ENCODE peak calls at places on chromosomes 5 and 9, in eight cellular contexts. One of them, this sample, is unnamed.

GRCh38 chr9:70263421-70263820 is 4.6 kb downstream of the SMC5 start:
- DNase-seq in T-helper 9 cell: no peak
- DNase-seq in activated T-helper 1 cell treated with anti-CD3 and anti-CD28 coated beads, Interleukin-2, amount 50 U/mL, for 16 hours: no peak
- DNase-seq in DMS53: no peak
- DNase-seq in DND-41: no peak
- DNase-seq in SW 1271: no peak
- DNase-seq in tibial nerve: no peak
- DNase-seq in Right ventricle myocardium superior: no peak
- DNase-seq in this sample: no peak

GRCh38 chr9:116204252-116204882 is 50.8 kb downstream of the PAPPA start:
- DNase-seq in tibial nerve: no peak
- DNase-seq in activated T-helper 1 cell treated with anti-CD3 and anti-CD28 coated beads, Interleukin-2, amount 50 U/mL, for 16 hours: no peak
- DNase-seq in Right ventricle myocardium superior: no peak
- DNase-seq in T-helper 9 cell: no peak
- DNase-seq in SW 1271: no peak
- DNase-seq in DND-41: no peak
- DNase-seq in DMS53: no peak
- DNase-seq in this sample: no peak

GRCh38 chr5:72294473-72294872 is 25.6 kb downstream of the MRPS27 start:
- DNase-seq in DND-41: no peak
- DNase-seq in tibial nerve: no peak
- DNase-seq in DMS53: no peak
- DNase-seq in Right ventricle myocardium superior: no peak
- DNase-seq in activated T-helper 1 cell treated with anti-CD3 and anti-CD28 coated beads, Interleukin-2, amount 50 U/mL, for 16 hours: no peak
- DNase-seq in SW 1271: no peak
- DNase-seq in T-helper 9 cell: no peak
- DNase-seq in this sample: no peak

GRCh38 chr9:72467766-72468738 is 53.4 kb upstream of the TMC1 start:
- DNase-seq in tibial nerve: no peak
- DNase-seq in activated T-helper 1 cell treated with anti-CD3 and anti-CD28 coated beads, Interleukin-2, amount 50 U/mL, for 16 hours: no peak
- DNase-seq in Right ventricle myocardium superior: no peak
- DNase-seq in SW 1271: no peak
- DNase-seq in DMS53: no peak
- DNase-seq in DND-41: no peak
- DNase-seq in T-helper 9 cell: no peak
- DNase-seq in this sample: no peak

GRCh38 chr5:7745882-7746735 is 104.8 kb downstream of the CFAP90 start:
- DNase-seq in T-helper 9 cell: peak; percentile 35
- DNase-seq in Right ventricle myocardium superior: peak; percentile 61
- DNase-seq in activated T-helper 1 cell treated with anti-CD3 and anti-CD28 coated beads, Interleukin-2, amount 50 U/mL, for 16 hours: no peak
- DNase-seq in SW 1271: peak; percentile 29
- DNase-seq in DMS53: peak; percentile 86
- DNase-seq in DND-41: peak; percentile 57
- DNase-seq in tibial nerve: peak; percentile 71
- DNase-seq in this sample: peak; percentile 67

GRCh38 chr5:134550271-134551214 is 25.1 kb downstream of the JADE2 start:
- DNase-seq in tibial nerve: no peak
- DNase-seq in SW 1271: no peak
- DNase-seq in DND-41: no peak
- DNase-seq in DMS53: no peak
- DNase-seq in Right ventricle myocardium superior: no peak
- DNase-seq in T-helper 9 cell: no peak
- DNase-seq in activated T-helper 1 cell treated with anti-CD3 and anti-CD28 coated beads, Interleukin-2, amount 50 U/mL, for 16 hours: no peak
- DNase-seq in this sample: no peak

GRCh38 chr5:8332666-8333444 is 463.9 kb downstream of the MTRR start:
- DNase-seq in DMS53: no peak
- DNase-seq in DND-41: no peak
- DNase-seq in activated T-helper 1 cell treated with anti-CD3 and anti-CD28 coated beads, Interleukin-2, amount 50 U/mL, for 16 hours: no peak
- DNase-seq in tibial nerve: no peak
- DNase-seq in Right ventricle myocardium superior: no peak
- DNase-seq in T-helper 9 cell: no peak
- DNase-seq in SW 1271: no peak
- DNase-seq in this sample: no peak

GRCh38 chr9:70257991-70258691 is 637 bp upstream of the SMC5 start:
- DNase-seq in T-helper 9 cell: no peak
- DNase-seq in SW 1271: no peak
- DNase-seq in DMS53: peak; percentile 86
- DNase-seq in DND-41: peak; percentile 32
- DNase-seq in tibial nerve: peak; percentile 22
- DNase-seq in activated T-helper 1 cell treated with anti-CD3 and anti-CD28 coated beads, Interleukin-2, amount 50 U/mL, for 16 hours: peak; percentile 23
- DNase-seq in Right ventricle myocardium superior: no peak
- DNase-seq in this sample: peak; percentile 86

GRCh38 chr5:7869474-7870136 is 657 bp downstream of the MTRR start:
- DNase-seq in tibial nerve: no peak
- DNase-seq in SW 1271: no peak
- DNase-seq in DMS53: peak; percentile 61
- DNase-seq in Right ventricle myocardium superior: no peak
- DNase-seq in activated T-helper 1 cell treated with anti-CD3 and anti-CD28 coated beads, Interleukin-2, amount 50 U/mL, for 16 hours: no peak
- DNase-seq in DND-41: peak; percentile 32
- DNase-seq in T-helper 9 cell: peak; percentile 18
- DNase-seq in this sample: no peak

GRCh38 chr9:107222020-107222522 is 61.0 kb upstream of the RAD23B start:
- DNase-seq in SW 1271: no peak
- DNase-seq in DND-41: no peak
- DNase-seq in DMS53: peak; percentile 73
- DNase-seq in activated T-helper 1 cell treated with anti-CD3 and anti-CD28 coated beads, Interleukin-2, amount 50 U/mL, for 16 hours: no peak
- DNase-seq in Right ventricle myocardium superior: no peak
- DNase-seq in tibial nerve: no peak
- DNase-seq in T-helper 9 cell: no peak
- DNase-seq in this sample: no peak

GRCh38 chr9:113929634-113930092 is 53.6 kb downstream of the ZNF618 start:
- DNase-seq in DMS53: no peak
- DNase-seq in tibial nerve: no peak
- DNase-seq in Right ventricle myocardium superior: no peak
- DNase-seq in SW 1271: no peak
- DNase-seq in T-helper 9 cell: no peak
- DNase-seq in DND-41: no peak
- DNase-seq in activated T-helper 1 cell treated with anti-CD3 and anti-CD28 coated beads, Interleukin-2, amount 50 U/mL, for 16 hours: no peak
- DNase-seq in this sample: no peak

GRCh38 chr9:5269249-5269715 is 35.2 kb downstream of the RLN2 start:
- DNase-seq in DND-41: no peak
- DNase-seq in T-helper 9 cell: no peak
- DNase-seq in DMS53: no peak
- DNase-seq in Right ventricle myocardium superior: no peak
- DNase-seq in tibial nerve: no peak
- DNase-seq in SW 1271: no peak
- DNase-seq in activated T-helper 1 cell treated with anti-CD3 and anti-CD28 coated beads, Interleukin-2, amount 50 U/mL, for 16 hours: no peak
- DNase-seq in this sample: no peak

GRCh38 chr9:6015278-6016157 is at the start of gene RANBP6:
- DNase-seq in DMS53: peak; percentile 92
- DNase-seq in DND-41: peak; percentile 89
- DNase-seq in SW 1271: no peak
- DNase-seq in Right ventricle myocardium superior: peak; percentile 96
- DNase-seq in T-helper 9 cell: peak; percentile 86
- DNase-seq in activated T-helper 1 cell treated with anti-CD3 and anti-CD28 coated beads, Interleukin-2, amount 50 U/mL, for 16 hours: peak; percentile 84
- DNase-seq in tibial nerve: peak; percentile 78
- DNase-seq in this sample: peak; percentile 92

GRCh38 chr5:133873936-133874585 is 94.4 kb downstream of the C5orf15 start:
- DNase-seq in activated T-helper 1 cell treated with anti-CD3 and anti-CD28 coated beads, Interleukin-2, amount 50 U/mL, for 16 hours: no peak
- DNase-seq in T-helper 9 cell: no peak
- DNase-seq in Right ventricle myocardium superior: no peak
- DNase-seq in DMS53: no peak
- DNase-seq in tibial nerve: no peak
- DNase-seq in DND-41: no peak
- DNase-seq in SW 1271: no peak
- DNase-seq in this sample: no peak

GRCh38 chr5:72760259-72760658 is 56.2 kb upstream of the TNPO1 start:
- DNase-seq in tibial nerve: no peak
- DNase-seq in Right ventricle myocardium superior: no peak
- DNase-seq in DND-41: no peak
- DNase-seq in SW 1271: no peak
- DNase-seq in DMS53: no peak
- DNase-seq in activated T-helper 1 cell treated with anti-CD3 and anti-CD28 coated beads, Interleukin-2, amount 50 U/mL, for 16 hours: no peak
- DNase-seq in T-helper 9 cell: no peak
- DNase-seq in this sample: no peak

GRCh38 chr5:168770036-168770498 is 190.9 kb upstream of the PANK3 start:
- DNase-seq in tibial nerve: no peak
- DNase-seq in SW 1271: no peak
- DNase-seq in Right ventricle myocardium superior: no peak
- DNase-seq in DND-41: no peak
- DNase-seq in T-helper 9 cell: no peak
- DNase-seq in DMS53: no peak
- DNase-seq in activated T-helper 1 cell treated with anti-CD3 and anti-CD28 coated beads, Interleukin-2, amount 50 U/mL, for 16 hours: no peak
- DNase-seq in this sample: no peak

GRCh38 chr9:76646249-76646648 is 118.0 kb upstream of the PCA3 start:
- DNase-seq in DMS53: no peak
- DNase-seq in DND-41: no peak
- DNase-seq in Right ventricle myocardium superior: no peak
- DNase-seq in activated T-helper 1 cell treated with anti-CD3 and anti-CD28 coated beads, Interleukin-2, amount 50 U/mL, for 16 hours: no peak
- DNase-seq in tibial nerve: no peak
- DNase-seq in SW 1271: no peak
- DNase-seq in T-helper 9 cell: no peak
- DNase-seq in this sample: no peak

GRCh38 chr5:171979606-171980005 is 26.8 kb downstream of the FBXW11 start:
- DNase-seq in DMS53: no peak
- DNase-seq in DND-41: no peak
- DNase-seq in activated T-helper 1 cell treated with anti-CD3 and anti-CD28 coated beads, Interleukin-2, amount 50 U/mL, for 16 hours: no peak
- DNase-seq in T-helper 9 cell: no peak
- DNase-seq in SW 1271: no peak
- DNase-seq in Right ventricle myocardium superior: no peak
- DNase-seq in tibial nerve: no peak
- DNase-seq in this sample: no peak

GRCh38 chr9:85744481-85744880 is 2.7 kb upstream of the AGTPBP1 start:
- DNase-seq in T-helper 9 cell: no peak
- DNase-seq in Right ventricle myocardium superior: no peak
- DNase-seq in DND-41: no peak
- DNase-seq in SW 1271: no peak
- DNase-seq in tibial nerve: no peak
- DNase-seq in activated T-helper 1 cell treated with anti-CD3 and anti-CD28 coated beads, Interleukin-2, amount 50 U/mL, for 16 hours: no peak
- DNase-seq in DMS53: no peak
- DNase-seq in this sample: no peak

GRCh38 chr9:89872913-89873707 is 268.3 kb downstream of the GADD45G start:
- DNase-seq in T-helper 9 cell: no peak
- DNase-seq in SW 1271: no peak
- DNase-seq in tibial nerve: no peak
- DNase-seq in activated T-helper 1 cell treated with anti-CD3 and anti-CD28 coated beads, Interleukin-2, amount 50 U/mL, for 16 hours: no peak
- DNase-seq in DND-41: no peak
- DNase-seq in DMS53: no peak
- DNase-seq in Right ventricle myocardium superior: no peak
- DNase-seq in this sample: peak; percentile 40

GRCh38 chr9:126957687-126958053 is 43.1 kb downstream of the RALGPS1 start:
- DNase-seq in Right ventricle myocardium superior: no peak
- DNase-seq in DMS53: peak; percentile 65
- DNase-seq in T-helper 9 cell: no peak
- DNase-seq in SW 1271: no peak
- DNase-seq in tibial nerve: no peak
- DNase-seq in DND-41: no peak
- DNase-seq in activated T-helper 1 cell treated with anti-CD3 and anti-CD28 coated beads, Interleukin-2, amount 50 U/mL, for 16 hours: no peak
- DNase-seq in this sample: no peak

GRCh38 chr5:27778121-27778520 is 739.7 kb upstream of the CDH9 start:
- DNase-seq in SW 1271: no peak
- DNase-seq in DMS53: no peak
- DNase-seq in DND-41: no peak
- DNase-seq in tibial nerve: no peak
- DNase-seq in activated T-helper 1 cell treated with anti-CD3 and anti-CD28 coated beads, Interleukin-2, amount 50 U/mL, for 16 hours: no peak
- DNase-seq in T-helper 9 cell: no peak
- DNase-seq in Right ventricle myocardium superior: no peak
- DNase-seq in this sample: no peak

GRCh38 chr5:55856511-55857246 is 5.5 kb downstream of the IL31RA start:
- DNase-seq in Right ventricle myocardium superior: no peak
- DNase-seq in T-helper 9 cell: no peak
- DNase-seq in activated T-helper 1 cell treated with anti-CD3 and anti-CD28 coated beads, Interleukin-2, amount 50 U/mL, for 16 hours: no peak
- DNase-seq in SW 1271: no peak
- DNase-seq in DMS53: no peak
- DNase-seq in tibial nerve: no peak
- DNase-seq in DND-41: peak; percentile 53
- DNase-seq in this sample: no peak

GRCh38 chr9:8730618-8731017 is 931.0 kb upstream of the DMAC1 start:
- DNase-seq in T-helper 9 cell: no peak
- DNase-seq in SW 1271: no peak
- DNase-seq in Right ventricle myocardium superior: no peak
- DNase-seq in activated T-helper 1 cell treated with anti-CD3 and anti-CD28 coated beads, Interleukin-2, amount 50 U/mL, for 16 hours: no peak
- DNase-seq in tibial nerve: no peak
- DNase-seq in DMS53: no peak
- DNase-seq in DND-41: no peak
- DNase-seq in this sample: no peak

GRCh38 chr9:94002316-94003140 is 47.4 kb upstream of the BARX1 start:
- DNase-seq in SW 1271: no peak
- DNase-seq in DMS53: peak; percentile 77
- DNase-seq in activated T-helper 1 cell treated with anti-CD3 and anti-CD28 coated beads, Interleukin-2, amount 50 U/mL, for 16 hours: no peak
- DNase-seq in Right ventricle myocardium superior: no peak
- DNase-seq in T-helper 9 cell: no peak
- DNase-seq in DND-41: peak; percentile 38
- DNase-seq in tibial nerve: no peak
- DNase-seq in this sample: no peak